ENCODE peak calls at places on chromosomes 13 and 19, in four cellular contexts. B is brain microvascular endothelial cell, A is astrocyte of the spinal cord, P is coronary artery. E is an unnamed sample.

GRCh38 chr19:36032251-36033104 is at the start of gene CLIP3:
- DNase-seq in B (peak; percentile 44), A (peak; percentile 63), P (no peak), E (peak; percentile 11)

GRCh38 chr19:58586131-58586765 is 13.1 kb upstream of the MZF1 start:
- DNase-seq in B (no peak), A (no peak), P (peak; percentile 62), E (no peak)

GRCh38 chr13:78499802-78500201 is 103.5 kb downstream of the POU4F1 start:
- DNase-seq in B (no peak), A (no peak), P (no peak), E (no peak)

GRCh38 chr19:33290082-33290815 is 12.1 kb downstream of the CEBPA start:
- DNase-seq in B (no peak), A (no peak), P (no peak), E (no peak)

GRCh38 chr19:37654525-37654832 is 786 bp downstream of the ZFP30 start:
- DNase-seq in B (peak; percentile 14), A (peak; percentile 36), P (no peak), E (peak; percentile 6)

GRCh38 chr19:48676487-48676886 is 3.7 kb upstream of the NTN5 start:
- DNase-seq in B (no peak), A (no peak), P (no peak), E (no peak)

GRCh38 chr13:99978781-99979452 is 2.7 kb upstream of the ZIC2 start:
- DNase-seq in B (no peak), A (peak; percentile 37), P (no peak), E (no peak)

GRCh38 chr19:18349524-18350128 is 9.2 kb downstream of the PGPEP1 start:
- DNase-seq in B (peak; percentile 46), A (peak; percentile 53), P (no peak), E (peak; percentile 24)

GRCh38 chr19:45126654-45127053 is 33.7 kb downstream of the PPP1R37 start:
- DNase-seq in B (no peak), A (no peak), P (no peak), E (no peak)

GRCh38 chr19:41420101-41420880 is 6.9 kb downstream of the B3GNT8 start:
- DNase-seq in B (no peak), A (no peak), P (no peak), E (no peak)

GRCh38 chr19:16849168-16849567 is 20.0 kb downstream of the SIN3B start:
- DNase-seq in B (no peak), A (no peak), P (no peak), E (no peak)

GRCh38 chr13:87919956-87920355 is 248.8 kb downstream of the SLITRK5 start:
- DNase-seq in B (no peak), A (no peak), P (no peak), E (no peak)

GRCh38 chr19:50215820-50216219 is 12.4 kb downstream of the MYH14 start:
- DNase-seq in B (no peak), A (no peak), P (no peak), E (no peak)

GRCh38 chr19:40831502-40832430 is 18.5 kb downstream of the CYP2A6 start:
- DNase-seq in B (peak; percentile 22), A (peak; percentile 77), P (no peak), E (peak; percentile 29)

GRCh38 chr19:18007939-18008673 is at the start of gene ARRDC2:
- DNase-seq in B (peak; percentile 76), A (peak; percentile 95), P (peak; percentile 96), E (peak; percentile 81)

GRCh38 chr13:37429976-37430375 is 168.6 kb downstream of the POSTN start:
- DNase-seq in B (peak; percentile 65), A (peak; percentile 69), P (no peak), E (peak; percentile 18)

GRCh38 chr19:47531640-47532387 is 17.0 kb upstream of the NAPA start:
- DNase-seq in B (no peak), A (no peak), P (no peak), E (no peak)
- H3K4me3 ChIP-seq in B (no peak overlapping the region), A (no peak overlapping the region), P (no peak overlapping the region), E (no peak overlapping the region)

GRCh38 chr19:54662730-54663129 is at the start of gene LILRB4:
- DNase-seq in B (no peak), A (no peak), P (no peak), E (no peak)
- H3K4me3 ChIP-seq in B (no peak within 1 kb of the TSS), A (no peak within 1 kb of the TSS), P (no peak within 1 kb of the TSS), E (no peak within 1 kb of the TSS)

DNA sequence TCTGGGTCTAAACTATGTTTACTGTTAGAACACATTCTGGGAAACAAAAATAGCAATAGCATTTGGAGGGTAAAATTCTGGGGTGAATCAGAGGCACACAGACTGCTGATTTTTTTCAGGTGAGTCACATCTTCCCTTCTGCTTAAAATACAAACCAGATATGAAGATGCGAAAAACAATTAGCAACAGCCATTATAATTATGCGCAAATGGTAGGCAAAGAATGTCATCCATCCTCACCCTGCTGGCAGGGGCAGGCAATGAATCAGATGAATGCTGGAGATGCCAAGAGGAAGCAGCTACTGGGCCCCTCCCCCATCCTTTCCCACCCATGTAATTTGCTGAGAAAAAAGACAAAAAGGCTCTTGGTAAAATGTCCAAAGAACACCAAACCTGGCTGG is 282.9 kb downstream of the KLF5 start:
- DNase-seq in B (peak; percentile 11), A (peak; percentile 47), P (no peak), E (peak; percentile 27)
- H3K4me3 ChIP-seq in B (no peak overlapping the region), A (no peak overlapping the region), P (no peak overlapping the region), E (no peak overlapping the region)

DNA sequence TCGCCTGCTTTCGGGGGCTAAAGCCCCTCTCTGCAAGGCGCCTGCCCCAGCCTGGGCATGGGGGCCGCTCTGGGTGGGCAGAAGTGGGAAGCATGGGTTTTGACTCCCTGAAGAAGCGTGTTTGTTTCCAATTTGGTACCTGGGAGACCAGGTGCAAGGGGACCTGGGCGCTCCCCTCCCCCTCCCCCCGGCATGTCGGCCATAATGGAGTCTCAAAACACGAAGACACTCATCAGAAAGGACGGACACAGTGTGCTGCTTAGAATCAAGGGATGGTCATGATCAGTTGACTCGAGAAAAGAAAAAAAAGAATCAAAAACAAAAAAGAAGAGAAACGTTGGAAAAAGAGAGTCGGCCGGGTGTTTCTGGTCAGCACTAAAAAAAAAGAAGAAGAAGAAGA is 76.8 kb downstream of the IER2 start:
- DNase-seq in B (no peak), A (no peak), P (no peak), E (no peak)
- H3K4me3 ChIP-seq in B (no peak overlapping the region), A (no peak overlapping the region), P (no peak overlapping the region), E (no peak overlapping the region)

GRCh38 chr13:28558126-28558525 is 63.2 kb upstream of the FLT1 start:
- DNase-seq in B (peak; percentile 74), A (peak; percentile 89), P (no peak), E (peak; percentile 93)

GRCh38 chr13:28559636-28560259 is 64.8 kb upstream of the FLT1 start:
- DNase-seq in B (no peak), A (no peak), P (no peak), E (no peak)

GRCh38 chr13:28560612-28561011 is 65.7 kb upstream of the FLT1 start:
- DNase-seq in B (no peak), A (no peak), P (no peak), E (no peak)

GRCh38 chr13:28557725-28558124 is 62.8 kb upstream of the FLT1 start:
- DNase-seq in B (no peak), A (no peak), P (no peak), E (peak; percentile 13)

DNA sequence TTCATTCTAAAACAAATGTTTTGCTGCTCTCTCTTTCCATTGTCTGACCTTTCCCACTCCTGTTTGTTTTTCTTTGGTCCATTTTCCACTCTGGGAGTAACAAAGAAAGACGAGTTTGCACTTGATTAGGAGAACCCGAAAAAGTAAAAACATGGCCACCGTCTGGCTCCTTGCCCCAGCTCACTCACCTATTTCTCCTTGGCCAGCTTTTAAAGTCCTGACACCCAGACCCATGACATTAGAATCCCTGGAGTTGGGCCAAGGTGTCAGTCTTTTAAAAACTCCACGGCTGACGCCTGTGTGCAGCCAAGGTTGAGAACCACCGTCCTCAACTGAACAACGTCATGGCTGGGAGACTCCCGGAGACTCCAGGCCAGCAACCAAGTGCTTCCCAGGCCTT is 63.6 kb upstream of the FLT1 start:
- DNase-seq in B (peak; percentile 45), A (no peak), P (no peak), E (no peak)
- H3K4me3 ChIP-seq in B (no peak overlapping the region), A (no peak overlapping the region), P (peak overlapping the region; percentile 11), E (no peak overlapping the region)

GRCh38 chr13:97753942-97754670 is 199.4 kb upstream of the IPO5 start:
- DNase-seq in B (no peak), A (no peak), P (no peak), E (no peak)

GRCh38 chr13:97749174-97749573 is 204.3 kb upstream of the IPO5 start:
- DNase-seq in B (no peak), A (no peak), P (no peak), E (no peak)

GRCh38 chr13:97753269-97753668 is 200.2 kb upstream of the IPO5 start:
- DNase-seq in B (no peak), A (no peak), P (no peak), E (no peak)

GRCh38 chr13:97751477-97751876 is 202.0 kb upstream of the IPO5 start:
- DNase-seq in B (no peak), A (no peak), P (no peak), E (no peak)
- H3K4me3 ChIP-seq in B (no peak overlapping the region), A (no peak overlapping the region), P (no peak overlapping the region), E (no peak overlapping the region)

GRCh38 chr19:39334444-39334976 is 1.3 kb downstream of the GMFG start:
- DNase-seq in B (no peak), A (no peak), P (no peak), E (no peak)
- H3K4me3 ChIP-seq in B (no peak overlapping the region), A (no peak overlapping the region), P (no peak overlapping the region), E (no peak overlapping the region)

DNA sequence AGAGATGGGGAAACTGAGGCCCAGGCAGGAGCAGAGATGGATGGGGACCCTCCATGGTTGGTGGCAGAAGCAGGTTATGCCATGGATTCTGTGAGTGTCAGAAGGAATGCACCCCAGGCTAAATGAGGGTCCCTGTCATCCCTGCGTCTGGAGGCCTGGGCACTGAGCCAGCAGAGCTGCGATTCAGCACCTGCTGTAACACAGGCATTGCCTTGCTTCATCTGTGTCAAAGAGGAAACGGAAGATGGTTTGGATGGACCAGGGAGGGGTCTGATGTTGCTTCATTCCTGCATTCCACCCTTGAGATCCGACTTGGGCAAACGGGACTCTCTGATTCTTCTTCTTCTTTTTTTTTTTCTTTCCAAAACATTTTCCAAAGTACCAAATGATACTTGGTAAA is 1.2 kb downstream of the C5AR1 start:
- DNase-seq in B (no peak), A (no peak), P (no peak), E (no peak)
- H3K4me3 ChIP-seq in B (no peak overlapping the region), A (no peak overlapping the region), P (peak overlapping the region; percentile 46), E (no peak overlapping the region)

GRCh38 chr19:5436101-5436947 is 18.9 kb upstream of the ZNRF4 start:
- DNase-seq in B (peak; percentile 34), A (peak; percentile 55), P (no peak), E (peak; percentile 41)
- H3K4me3 ChIP-seq in B (peak overlapping the region; percentile 40), A (peak overlapping the region; percentile 31), P (no peak overlapping the region), E (peak overlapping the region; percentile 45)